ENCODE peak calls at places on chromosomes 4 and X, in nine cellular contexts. One of them, this sample, is unnamed.

GRCh38 chr4:55547461-55547770 is 707 bp upstream of the CLOCK start:
- DNase-seq in non-pigmented ciliary epithelial cell: no peak
- DNase-seq in GM04504: no peak
- DNase-seq in activated gamma-delta T cell treated with Interleukin-2 at 50 U/mL for 16 hours: no peak
- DNase-seq in activated naive CD4-positive, alpha-beta T cell treated with anti-CD3 and anti-CD28 coated beads, Interleukin-2, amount 50 U/mL, for 72 hours: no peak
- DNase-seq in NCI-H1930: no peak
- DNase-seq in skeletal muscle cell: peak; percentile 11
- DNase-seq in colonic mucosa: no peak
- DNase-seq in memory B cell: no peak
- DNase-seq in this sample: no peak

GRCh38 chrX:133660356-133660755 is 245.1 kb upstream of the GPC4 start:
- DNase-seq in skeletal muscle cell: peak; percentile 52
- DNase-seq in activated naive CD4-positive, alpha-beta T cell treated with anti-CD3 and anti-CD28 coated beads, Interleukin-2, amount 50 U/mL, for 72 hours: no peak
- DNase-seq in activated gamma-delta T cell treated with Interleukin-2 at 50 U/mL for 16 hours: no peak
- DNase-seq in GM04504: no peak
- DNase-seq in non-pigmented ciliary epithelial cell: no peak
- DNase-seq in colonic mucosa: no peak
- DNase-seq in memory B cell: no peak
- DNase-seq in NCI-H1930: no peak
- DNase-seq in this sample: no peak

GRCh38 chr4:683982-684571 is 4.9 kb downstream of the SLC49A3 start:
- DNase-seq in non-pigmented ciliary epithelial cell: peak; percentile 11
- DNase-seq in activated naive CD4-positive, alpha-beta T cell treated with anti-CD3 and anti-CD28 coated beads, Interleukin-2, amount 50 U/mL, for 72 hours: peak; percentile 55
- DNase-seq in memory B cell: no peak
- DNase-seq in colonic mucosa: peak; percentile 78
- DNase-seq in skeletal muscle cell: no peak
- DNase-seq in activated gamma-delta T cell treated with Interleukin-2 at 50 U/mL for 16 hours: no peak
- DNase-seq in NCI-H1930: peak; percentile 50
- DNase-seq in GM04504: peak; percentile 42
- DNase-seq in this sample: peak; percentile 35

GRCh38 chrX:40127052-40127451 is 29.3 kb upstream of the BCOR start:
- DNase-seq in non-pigmented ciliary epithelial cell: no peak
- DNase-seq in NCI-H1930: no peak
- DNase-seq in colonic mucosa: no peak
- DNase-seq in activated gamma-delta T cell treated with Interleukin-2 at 50 U/mL for 16 hours: no peak
- DNase-seq in memory B cell: no peak
- DNase-seq in GM04504: no peak
- DNase-seq in activated naive CD4-positive, alpha-beta T cell treated with anti-CD3 and anti-CD28 coated beads, Interleukin-2, amount 50 U/mL, for 72 hours: no peak
- DNase-seq in skeletal muscle cell: no peak
- DNase-seq in this sample: no peak

GRCh38 chr4:145283909-145284308 is 103.5 kb upstream of the OTUD4 start:
- DNase-seq in NCI-H1930: no peak
- DNase-seq in memory B cell: no peak
- DNase-seq in activated naive CD4-positive, alpha-beta T cell treated with anti-CD3 and anti-CD28 coated beads, Interleukin-2, amount 50 U/mL, for 72 hours: no peak
- DNase-seq in GM04504: no peak
- DNase-seq in skeletal muscle cell: no peak
- DNase-seq in colonic mucosa: no peak
- DNase-seq in non-pigmented ciliary epithelial cell: no peak
- DNase-seq in activated gamma-delta T cell treated with Interleukin-2 at 50 U/mL for 16 hours: no peak
- DNase-seq in this sample: no peak

GRCh38 chr4:145043306-145043705 is 54.7 kb downstream of the ANAPC10 start:
- DNase-seq in activated gamma-delta T cell treated with Interleukin-2 at 50 U/mL for 16 hours: no peak
- DNase-seq in colonic mucosa: no peak
- DNase-seq in non-pigmented ciliary epithelial cell: no peak
- DNase-seq in activated naive CD4-positive, alpha-beta T cell treated with anti-CD3 and anti-CD28 coated beads, Interleukin-2, amount 50 U/mL, for 72 hours: no peak
- DNase-seq in memory B cell: no peak
- DNase-seq in skeletal muscle cell: no peak
- DNase-seq in NCI-H1930: no peak
- DNase-seq in GM04504: no peak
- DNase-seq in this sample: no peak

GRCh38 chrX:33726281-33727160 is 405.6 kb downstream of the FAM47A start:
- DNase-seq in memory B cell: no peak
- DNase-seq in activated naive CD4-positive, alpha-beta T cell treated with anti-CD3 and anti-CD28 coated beads, Interleukin-2, amount 50 U/mL, for 72 hours: no peak
- DNase-seq in GM04504: no peak
- DNase-seq in non-pigmented ciliary epithelial cell: no peak
- DNase-seq in colonic mucosa: no peak
- DNase-seq in activated gamma-delta T cell treated with Interleukin-2 at 50 U/mL for 16 hours: no peak
- DNase-seq in skeletal muscle cell: no peak
- DNase-seq in NCI-H1930: no peak
- DNase-seq in this sample: no peak

GRCh38 chrX:153672531-153673397 is 849 bp downstream of the PNCK start:
- DNase-seq in NCI-H1930: no peak
- DNase-seq in skeletal muscle cell: no peak
- DNase-seq in activated gamma-delta T cell treated with Interleukin-2 at 50 U/mL for 16 hours: no peak
- DNase-seq in activated naive CD4-positive, alpha-beta T cell treated with anti-CD3 and anti-CD28 coated beads, Interleukin-2, amount 50 U/mL, for 72 hours: no peak
- DNase-seq in non-pigmented ciliary epithelial cell: no peak
- DNase-seq in memory B cell: no peak
- DNase-seq in GM04504: no peak
- DNase-seq in colonic mucosa: no peak
- DNase-seq in this sample: no peak

GRCh38 chrX:29561417-29561816 is 653.9 kb upstream of the MAGEB2 start:
- DNase-seq in skeletal muscle cell: peak; percentile 1
- DNase-seq in activated gamma-delta T cell treated with Interleukin-2 at 50 U/mL for 16 hours: no peak
- DNase-seq in activated naive CD4-positive, alpha-beta T cell treated with anti-CD3 and anti-CD28 coated beads, Interleukin-2, amount 50 U/mL, for 72 hours: no peak
- DNase-seq in GM04504: no peak
- DNase-seq in memory B cell: no peak
- DNase-seq in non-pigmented ciliary epithelial cell: no peak
- DNase-seq in colonic mucosa: no peak
- DNase-seq in NCI-H1930: no peak
- DNase-seq in this sample: no peak

GRCh38 chrX:140157611-140158010 is 192.3 kb upstream of the CXorf66 start:
- DNase-seq in NCI-H1930: no peak
- DNase-seq in non-pigmented ciliary epithelial cell: peak; percentile 41
- DNase-seq in activated gamma-delta T cell treated with Interleukin-2 at 50 U/mL for 16 hours: no peak
- DNase-seq in colonic mucosa: no peak
- DNase-seq in skeletal muscle cell: no peak
- DNase-seq in activated naive CD4-positive, alpha-beta T cell treated with anti-CD3 and anti-CD28 coated beads, Interleukin-2, amount 50 U/mL, for 72 hours: no peak
- DNase-seq in memory B cell: no peak
- DNase-seq in GM04504: no peak
- DNase-seq in this sample: no peak

GRCh38 chrX:636971-637659 is 6.5 kb downstream of the SHOX start:
- DNase-seq in non-pigmented ciliary epithelial cell: no peak
- DNase-seq in activated naive CD4-positive, alpha-beta T cell treated with anti-CD3 and anti-CD28 coated beads, Interleukin-2, amount 50 U/mL, for 72 hours: no peak
- DNase-seq in NCI-H1930: no peak
- DNase-seq in activated gamma-delta T cell treated with Interleukin-2 at 50 U/mL for 16 hours: no peak
- DNase-seq in GM04504: no peak
- DNase-seq in skeletal muscle cell: no peak
- DNase-seq in memory B cell: no peak
- DNase-seq in colonic mucosa: no peak
- DNase-seq in this sample: no peak

GRCh38 chr4:40548256-40548655 is 81.4 kb downstream of the RBM47 start:
- DNase-seq in skeletal muscle cell: no peak
- DNase-seq in activated gamma-delta T cell treated with Interleukin-2 at 50 U/mL for 16 hours: no peak
- DNase-seq in activated naive CD4-positive, alpha-beta T cell treated with anti-CD3 and anti-CD28 coated beads, Interleukin-2, amount 50 U/mL, for 72 hours: no peak
- DNase-seq in colonic mucosa: no peak
- DNase-seq in memory B cell: no peak
- DNase-seq in NCI-H1930: no peak
- DNase-seq in GM04504: no peak
- DNase-seq in non-pigmented ciliary epithelial cell: peak; percentile 42
- DNase-seq in this sample: no peak